ENCODE peak calls at places on chromosome 14, in eight cellular contexts. One of them, this sample, is unnamed.

GRCh38 chr14:55237999-55238680 is 33.1 kb upstream of the FBXO34 start:
- DNase-seq in CD4-positive, CD25-positive, alpha-beta regulatory T cell: no peak
- DNase-seq in neural crest cell: no peak
- DNase-seq in CD8-positive, alpha-beta T cell: no peak
- DNase-seq in progenitor cell of endocrine pancreas: no peak
- DNase-seq in mesothelial cell of epicardium: no peak
- DNase-seq in stimulated activated CD8-positive, alpha-beta memory T cell treated with anti-CD3 and anti-CD28 coated beads, Interleukin-7, amount 100 ng/mL, for 24 hours: no peak
- DNase-seq in hypothalamus: no peak
- DNase-seq in this sample: no peak

GRCh38 chr14:104421892-104422291 is 157.7 kb upstream of the C14orf180 start:
- DNase-seq in CD8-positive, alpha-beta T cell: peak; percentile 8
- DNase-seq in neural crest cell: no peak
- DNase-seq in progenitor cell of endocrine pancreas: no peak
- DNase-seq in hypothalamus: no peak
- DNase-seq in CD4-positive, CD25-positive, alpha-beta regulatory T cell: no peak
- DNase-seq in mesothelial cell of epicardium: no peak
- DNase-seq in stimulated activated CD8-positive, alpha-beta memory T cell treated with anti-CD3 and anti-CD28 coated beads, Interleukin-7, amount 100 ng/mL, for 24 hours: no peak
- DNase-seq in this sample: no peak

GRCh38 chr14:24436355-24437019 is 6.1 kb downstream of the SDR39U1 start:
- DNase-seq in progenitor cell of endocrine pancreas: no peak
- DNase-seq in neural crest cell: peak; percentile 38
- DNase-seq in hypothalamus: no peak
- DNase-seq in mesothelial cell of epicardium: no peak
- DNase-seq in CD8-positive, alpha-beta T cell: peak; percentile 39
- DNase-seq in stimulated activated CD8-positive, alpha-beta memory T cell treated with anti-CD3 and anti-CD28 coated beads, Interleukin-7, amount 100 ng/mL, for 24 hours: no peak
- DNase-seq in CD4-positive, CD25-positive, alpha-beta regulatory T cell: peak; percentile 74
- DNase-seq in this sample: no peak

GRCh38 chr14:101007765-101008164 is 104.2 kb upstream of the RTL1 start:
- DNase-seq in hypothalamus: no peak
- DNase-seq in progenitor cell of endocrine pancreas: no peak
- DNase-seq in mesothelial cell of epicardium: no peak
- DNase-seq in CD4-positive, CD25-positive, alpha-beta regulatory T cell: no peak
- DNase-seq in stimulated activated CD8-positive, alpha-beta memory T cell treated with anti-CD3 and anti-CD28 coated beads, Interleukin-7, amount 100 ng/mL, for 24 hours: no peak
- DNase-seq in neural crest cell: no peak
- DNase-seq in CD8-positive, alpha-beta T cell: no peak
- DNase-seq in this sample: no peak

GRCh38 chr14:50649691-50650090 is 18.4 kb downstream of the SAV1 start:
- DNase-seq in hypothalamus: no peak
- DNase-seq in mesothelial cell of epicardium: no peak
- DNase-seq in neural crest cell: no peak
- DNase-seq in stimulated activated CD8-positive, alpha-beta memory T cell treated with anti-CD3 and anti-CD28 coated beads, Interleukin-7, amount 100 ng/mL, for 24 hours: no peak
- DNase-seq in CD4-positive, CD25-positive, alpha-beta regulatory T cell: no peak
- DNase-seq in progenitor cell of endocrine pancreas: no peak
- DNase-seq in CD8-positive, alpha-beta T cell: no peak
- DNase-seq in this sample: no peak

GRCh38 chr14:68214431-68214830 is 394.9 kb downstream of the RAD51B start:
- DNase-seq in CD8-positive, alpha-beta T cell: no peak
- DNase-seq in mesothelial cell of epicardium: no peak
- DNase-seq in neural crest cell: no peak
- DNase-seq in hypothalamus: no peak
- DNase-seq in stimulated activated CD8-positive, alpha-beta memory T cell treated with anti-CD3 and anti-CD28 coated beads, Interleukin-7, amount 100 ng/mL, for 24 hours: no peak
- DNase-seq in CD4-positive, CD25-positive, alpha-beta regulatory T cell: no peak
- DNase-seq in progenitor cell of endocrine pancreas: no peak
- DNase-seq in this sample: no peak

GRCh38 chr14:36214476-36215216 is 38.1 kb upstream of the PTCSC3 start:
- DNase-seq in neural crest cell: no peak
- DNase-seq in hypothalamus: no peak
- DNase-seq in progenitor cell of endocrine pancreas: no peak
- DNase-seq in mesothelial cell of epicardium: no peak
- DNase-seq in CD4-positive, CD25-positive, alpha-beta regulatory T cell: no peak
- DNase-seq in stimulated activated CD8-positive, alpha-beta memory T cell treated with anti-CD3 and anti-CD28 coated beads, Interleukin-7, amount 100 ng/mL, for 24 hours: no peak
- DNase-seq in CD8-positive, alpha-beta T cell: no peak
- DNase-seq in this sample: no peak

GRCh38 chr14:68399971-68400370 is 392.9 kb downstream of the ZFP36L1 start:
- DNase-seq in mesothelial cell of epicardium: no peak
- DNase-seq in CD8-positive, alpha-beta T cell: no peak
- DNase-seq in stimulated activated CD8-positive, alpha-beta memory T cell treated with anti-CD3 and anti-CD28 coated beads, Interleukin-7, amount 100 ng/mL, for 24 hours: no peak
- DNase-seq in neural crest cell: no peak
- DNase-seq in CD4-positive, CD25-positive, alpha-beta regulatory T cell: no peak
- DNase-seq in hypothalamus: no peak
- DNase-seq in progenitor cell of endocrine pancreas: no peak
- DNase-seq in this sample: no peak

GRCh38 chr14:100738269-100738691 is 11.6 kb downstream of the DLK1 start:
- DNase-seq in CD4-positive, CD25-positive, alpha-beta regulatory T cell: no peak
- DNase-seq in progenitor cell of endocrine pancreas: no peak
- DNase-seq in stimulated activated CD8-positive, alpha-beta memory T cell treated with anti-CD3 and anti-CD28 coated beads, Interleukin-7, amount 100 ng/mL, for 24 hours: no peak
- DNase-seq in mesothelial cell of epicardium: peak; percentile 35
- DNase-seq in neural crest cell: no peak
- DNase-seq in hypothalamus: no peak
- DNase-seq in CD8-positive, alpha-beta T cell: no peak
- DNase-seq in this sample: no peak

GRCh38 chr14:74459289-74459946 is 33.4 kb upstream of the SYNDIG1L start:
- DNase-seq in neural crest cell: peak; percentile 43
- DNase-seq in mesothelial cell of epicardium: peak; percentile 45
- DNase-seq in hypothalamus: no peak
- DNase-seq in stimulated activated CD8-positive, alpha-beta memory T cell treated with anti-CD3 and anti-CD28 coated beads, Interleukin-7, amount 100 ng/mL, for 24 hours: peak; percentile 2
- DNase-seq in progenitor cell of endocrine pancreas: peak; percentile 16
- DNase-seq in CD8-positive, alpha-beta T cell: peak; percentile 25
- DNase-seq in CD4-positive, CD25-positive, alpha-beta regulatory T cell: peak; percentile 9
- DNase-seq in this sample: no peak

GRCh38 chr14:72607386-72608125 is 286.3 kb downstream of the DPF3 start:
- DNase-seq in CD4-positive, CD25-positive, alpha-beta regulatory T cell: no peak
- DNase-seq in hypothalamus: no peak
- DNase-seq in progenitor cell of endocrine pancreas: no peak
- DNase-seq in mesothelial cell of epicardium: peak; percentile 32
- DNase-seq in neural crest cell: no peak
- DNase-seq in stimulated activated CD8-positive, alpha-beta memory T cell treated with anti-CD3 and anti-CD28 coated beads, Interleukin-7, amount 100 ng/mL, for 24 hours: no peak
- DNase-seq in CD8-positive, alpha-beta T cell: no peak
- DNase-seq in this sample: no peak

GRCh38 chr14:105908481-105908911 is 382.1 kb downstream of the TMEM121 start:
- DNase-seq in stimulated activated CD8-positive, alpha-beta memory T cell treated with anti-CD3 and anti-CD28 coated beads, Interleukin-7, amount 100 ng/mL, for 24 hours: no peak
- DNase-seq in neural crest cell: no peak
- DNase-seq in CD4-positive, CD25-positive, alpha-beta regulatory T cell: no peak
- DNase-seq in progenitor cell of endocrine pancreas: no peak
- DNase-seq in hypothalamus: no peak
- DNase-seq in mesothelial cell of epicardium: no peak
- DNase-seq in CD8-positive, alpha-beta T cell: no peak
- DNase-seq in this sample: no peak

GRCh38 chr14:46197856-46198255 is 453.7 kb downstream of the RPL10L start:
- DNase-seq in CD8-positive, alpha-beta T cell: no peak
- DNase-seq in neural crest cell: no peak
- DNase-seq in hypothalamus: no peak
- DNase-seq in CD4-positive, CD25-positive, alpha-beta regulatory T cell: no peak
- DNase-seq in stimulated activated CD8-positive, alpha-beta memory T cell treated with anti-CD3 and anti-CD28 coated beads, Interleukin-7, amount 100 ng/mL, for 24 hours: no peak
- DNase-seq in mesothelial cell of epicardium: no peak
- DNase-seq in progenitor cell of endocrine pancreas: no peak
- DNase-seq in this sample: no peak

GRCh38 chr14:35653045-35653444 is 119.1 kb downstream of the INSM2 start:
- DNase-seq in CD4-positive, CD25-positive, alpha-beta regulatory T cell: no peak
- DNase-seq in mesothelial cell of epicardium: no peak
- DNase-seq in CD8-positive, alpha-beta T cell: no peak
- DNase-seq in hypothalamus: no peak
- DNase-seq in stimulated activated CD8-positive, alpha-beta memory T cell treated with anti-CD3 and anti-CD28 coated beads, Interleukin-7, amount 100 ng/mL, for 24 hours: no peak
- DNase-seq in neural crest cell: no peak
- DNase-seq in progenitor cell of endocrine pancreas: no peak
- DNase-seq in this sample: no peak

GRCh38 chr14:94827711-94828505 is 58.0 kb upstream of the GSC start:
- DNase-seq in mesothelial cell of epicardium: no peak
- DNase-seq in stimulated activated CD8-positive, alpha-beta memory T cell treated with anti-CD3 and anti-CD28 coated beads, Interleukin-7, amount 100 ng/mL, for 24 hours: no peak
- DNase-seq in hypothalamus: no peak
- DNase-seq in progenitor cell of endocrine pancreas: no peak
- DNase-seq in neural crest cell: no peak
- DNase-seq in CD8-positive, alpha-beta T cell: no peak
- DNase-seq in CD4-positive, CD25-positive, alpha-beta regulatory T cell: no peak
- DNase-seq in this sample: no peak

This sample was measured in GM18507.